ENCODE peak calls at places on chromosomes 2 and 18, in eight cellular contexts. One of them, this sample, is unnamed.

GRCh38 chr18:54825626-54826344 is 2.5 kb upstream of the RAB27B start:
- DNase-seq in GM04504: no peak
- DNase-seq in NCI-H1436 treated with DMSO at 0.1 percent for 48 hours: no peak
- DNase-seq in NCI-H1092 treated with DMSO at 0.1 percent for 48 hours: no peak
- DNase-seq in naive thymus-derived CD8-positive, alpha-beta T cell: no peak
- DNase-seq in KBM-7: no peak
- DNase-seq in activated CD4-positive, alpha-beta T cell treated with anti-CD3 and anti-CD28 coated beads, Interleukin-2, amount 50 U/mL, for 4 hours: no peak
- DNase-seq in NCI-H524: peak; percentile 35
- DNase-seq in this sample: no peak

GRCh38 chr2:45990131-45990530 is 307.1 kb upstream of the EPAS1 start:
- DNase-seq in NCI-H1436 treated with DMSO at 0.1 percent for 48 hours: no peak
- DNase-seq in activated CD4-positive, alpha-beta T cell treated with anti-CD3 and anti-CD28 coated beads, Interleukin-2, amount 50 U/mL, for 4 hours: no peak
- DNase-seq in NCI-H1092 treated with DMSO at 0.1 percent for 48 hours: no peak
- DNase-seq in KBM-7: no peak
- DNase-seq in NCI-H524: no peak
- DNase-seq in naive thymus-derived CD8-positive, alpha-beta T cell: no peak
- DNase-seq in GM04504: no peak
- DNase-seq in this sample: no peak

GRCh38 chr2:227370791-227371312 is 8.3 kb downstream of the TM4SF20 start:
- DNase-seq in NCI-H524: no peak
- DNase-seq in naive thymus-derived CD8-positive, alpha-beta T cell: no peak
- DNase-seq in activated CD4-positive, alpha-beta T cell treated with anti-CD3 and anti-CD28 coated beads, Interleukin-2, amount 50 U/mL, for 4 hours: no peak
- DNase-seq in KBM-7: peak; percentile 34
- DNase-seq in GM04504: no peak
- DNase-seq in NCI-H1092 treated with DMSO at 0.1 percent for 48 hours: no peak
- DNase-seq in NCI-H1436 treated with DMSO at 0.1 percent for 48 hours: no peak
- DNase-seq in this sample: no peak

GRCh38 chr18:75284566-75284965 is 74.0 kb downstream of the TSHZ1 start:
- DNase-seq in GM04504: no peak
- DNase-seq in NCI-H1092 treated with DMSO at 0.1 percent for 48 hours: no peak
- DNase-seq in NCI-H1436 treated with DMSO at 0.1 percent for 48 hours: no peak
- DNase-seq in NCI-H524: no peak
- DNase-seq in naive thymus-derived CD8-positive, alpha-beta T cell: no peak
- DNase-seq in KBM-7: no peak
- DNase-seq in activated CD4-positive, alpha-beta T cell treated with anti-CD3 and anti-CD28 coated beads, Interleukin-2, amount 50 U/mL, for 4 hours: no peak
- DNase-seq in this sample: no peak

GRCh38 chr2:6845903-6846302 is 19.8 kb downstream of the CMPK2 start:
- DNase-seq in NCI-H1092 treated with DMSO at 0.1 percent for 48 hours: no peak
- DNase-seq in NCI-H1436 treated with DMSO at 0.1 percent for 48 hours: no peak
- DNase-seq in naive thymus-derived CD8-positive, alpha-beta T cell: no peak
- DNase-seq in GM04504: no peak
- DNase-seq in KBM-7: peak; percentile 52
- DNase-seq in activated CD4-positive, alpha-beta T cell treated with anti-CD3 and anti-CD28 coated beads, Interleukin-2, amount 50 U/mL, for 4 hours: no peak
- DNase-seq in NCI-H524: no peak
- DNase-seq in this sample: no peak

GRCh38 chr2:150097891-150098595 is 389.4 kb downstream of the RND3 start:
- DNase-seq in activated CD4-positive, alpha-beta T cell treated with anti-CD3 and anti-CD28 coated beads, Interleukin-2, amount 50 U/mL, for 4 hours: no peak
- DNase-seq in NCI-H524: no peak
- DNase-seq in NCI-H1092 treated with DMSO at 0.1 percent for 48 hours: no peak
- DNase-seq in NCI-H1436 treated with DMSO at 0.1 percent for 48 hours: no peak
- DNase-seq in naive thymus-derived CD8-positive, alpha-beta T cell: no peak
- DNase-seq in KBM-7: no peak
- DNase-seq in GM04504: no peak
- DNase-seq in this sample: peak; percentile 20

GRCh38 chr2:32770360-32770759 is 142.5 kb downstream of the TTC27 start:
- DNase-seq in activated CD4-positive, alpha-beta T cell treated with anti-CD3 and anti-CD28 coated beads, Interleukin-2, amount 50 U/mL, for 4 hours: no peak
- DNase-seq in NCI-H1092 treated with DMSO at 0.1 percent for 48 hours: no peak
- DNase-seq in NCI-H1436 treated with DMSO at 0.1 percent for 48 hours: no peak
- DNase-seq in naive thymus-derived CD8-positive, alpha-beta T cell: no peak
- DNase-seq in KBM-7: no peak
- DNase-seq in GM04504: no peak
- DNase-seq in NCI-H524: no peak
- DNase-seq in this sample: no peak

GRCh38 chr2:219354582-219354981 is 22.0 kb upstream of the RESP18 start:
- DNase-seq in NCI-H524: no peak
- DNase-seq in activated CD4-positive, alpha-beta T cell treated with anti-CD3 and anti-CD28 coated beads, Interleukin-2, amount 50 U/mL, for 4 hours: no peak
- DNase-seq in NCI-H1436 treated with DMSO at 0.1 percent for 48 hours: no peak
- DNase-seq in GM04504: no peak
- DNase-seq in KBM-7: no peak
- DNase-seq in naive thymus-derived CD8-positive, alpha-beta T cell: no peak
- DNase-seq in NCI-H1092 treated with DMSO at 0.1 percent for 48 hours: no peak
- DNase-seq in this sample: no peak

GRCh38 chr2:127877136-127877535 is 8.6 kb downstream of the AMMECR1L start:
- DNase-seq in NCI-H1436 treated with DMSO at 0.1 percent for 48 hours: no peak
- DNase-seq in NCI-H1092 treated with DMSO at 0.1 percent for 48 hours: no peak
- DNase-seq in KBM-7: no peak
- DNase-seq in NCI-H524: no peak
- DNase-seq in activated CD4-positive, alpha-beta T cell treated with anti-CD3 and anti-CD28 coated beads, Interleukin-2, amount 50 U/mL, for 4 hours: no peak
- DNase-seq in GM04504: no peak
- DNase-seq in naive thymus-derived CD8-positive, alpha-beta T cell: no peak
- DNase-seq in this sample: no peak

GRCh38 chr18:71398530-71398929 is 1109.7 kb downstream of the SOCS6 start:
- DNase-seq in KBM-7: peak; percentile 5
- DNase-seq in naive thymus-derived CD8-positive, alpha-beta T cell: no peak
- DNase-seq in GM04504: no peak
- DNase-seq in activated CD4-positive, alpha-beta T cell treated with anti-CD3 and anti-CD28 coated beads, Interleukin-2, amount 50 U/mL, for 4 hours: no peak
- DNase-seq in NCI-H1436 treated with DMSO at 0.1 percent for 48 hours: no peak
- DNase-seq in NCI-H1092 treated with DMSO at 0.1 percent for 48 hours: peak; percentile 82
- DNase-seq in NCI-H524: peak; percentile 38
- DNase-seq in this sample: peak; percentile 8

GRCh38 chr18:31658670-31659573 is 25.5 kb downstream of the B4GALT6 start:
- DNase-seq in KBM-7: peak; percentile 58
- DNase-seq in NCI-H524: no peak
- DNase-seq in activated CD4-positive, alpha-beta T cell treated with anti-CD3 and anti-CD28 coated beads, Interleukin-2, amount 50 U/mL, for 4 hours: no peak
- DNase-seq in GM04504: no peak
- DNase-seq in NCI-H1436 treated with DMSO at 0.1 percent for 48 hours: no peak
- DNase-seq in NCI-H1092 treated with DMSO at 0.1 percent for 48 hours: no peak
- DNase-seq in naive thymus-derived CD8-positive, alpha-beta T cell: no peak
- DNase-seq in this sample: no peak

GRCh38 chr2:177161741-177162440 is 50.7 kb upstream of the HNRNPA3 start:
- DNase-seq in NCI-H1092 treated with DMSO at 0.1 percent for 48 hours: peak; percentile 5
- DNase-seq in NCI-H1436 treated with DMSO at 0.1 percent for 48 hours: no peak
- DNase-seq in activated CD4-positive, alpha-beta T cell treated with anti-CD3 and anti-CD28 coated beads, Interleukin-2, amount 50 U/mL, for 4 hours: no peak
- DNase-seq in KBM-7: peak; percentile 32
- DNase-seq in NCI-H524: peak; percentile 94
- DNase-seq in GM04504: no peak
- DNase-seq in naive thymus-derived CD8-positive, alpha-beta T cell: no peak
- DNase-seq in this sample: peak; percentile 78

GRCh38 chr2:239300242-239300641 is 100.6 kb downstream of the HDAC4 start:
- DNase-seq in NCI-H524: no peak
- DNase-seq in KBM-7: no peak
- DNase-seq in activated CD4-positive, alpha-beta T cell treated with anti-CD3 and anti-CD28 coated beads, Interleukin-2, amount 50 U/mL, for 4 hours: no peak
- DNase-seq in GM04504: no peak
- DNase-seq in NCI-H1436 treated with DMSO at 0.1 percent for 48 hours: no peak
- DNase-seq in NCI-H1092 treated with DMSO at 0.1 percent for 48 hours: no peak
- DNase-seq in naive thymus-derived CD8-positive, alpha-beta T cell: no peak
- DNase-seq in this sample: no peak

GRCh38 chr2:216989335-216990129 is 129.7 kb upstream of the TNP1 start:
- DNase-seq in NCI-H524: no peak
- DNase-seq in activated CD4-positive, alpha-beta T cell treated with anti-CD3 and anti-CD28 coated beads, Interleukin-2, amount 50 U/mL, for 4 hours: no peak
- DNase-seq in KBM-7: no peak
- DNase-seq in NCI-H1436 treated with DMSO at 0.1 percent for 48 hours: no peak
- DNase-seq in NCI-H1092 treated with DMSO at 0.1 percent for 48 hours: peak; percentile 23
- DNase-seq in naive thymus-derived CD8-positive, alpha-beta T cell: no peak
- DNase-seq in GM04504: no peak
- DNase-seq in this sample: no peak

GRCh38 chr2:68835636-68836035 is 35.6 kb downstream of the BMP10 start:
- DNase-seq in KBM-7: peak; percentile 76
- DNase-seq in activated CD4-positive, alpha-beta T cell treated with anti-CD3 and anti-CD28 coated beads, Interleukin-2, amount 50 U/mL, for 4 hours: no peak
- DNase-seq in naive thymus-derived CD8-positive, alpha-beta T cell: no peak
- DNase-seq in NCI-H524: no peak
- DNase-seq in NCI-H1436 treated with DMSO at 0.1 percent for 48 hours: no peak
- DNase-seq in NCI-H1092 treated with DMSO at 0.1 percent for 48 hours: no peak
- DNase-seq in GM04504: no peak
- DNase-seq in this sample: peak; percentile 48

GRCh38 chr2:28747714-28748113 is 3.9 kb upstream of the PPP1CB start:
- DNase-seq in NCI-H524: no peak
- DNase-seq in KBM-7: no peak
- DNase-seq in naive thymus-derived CD8-positive, alpha-beta T cell: no peak
- DNase-seq in NCI-H1436 treated with DMSO at 0.1 percent for 48 hours: no peak
- DNase-seq in GM04504: no peak
- DNase-seq in activated CD4-positive, alpha-beta T cell treated with anti-CD3 and anti-CD28 coated beads, Interleukin-2, amount 50 U/mL, for 4 hours: no peak
- DNase-seq in NCI-H1092 treated with DMSO at 0.1 percent for 48 hours: no peak
- DNase-seq in this sample: no peak

GRCh38 chr2:30686000-30686399 is 121.2 kb downstream of the CAPN13 start:
- DNase-seq in NCI-H1436 treated with DMSO at 0.1 percent for 48 hours: no peak
- DNase-seq in NCI-H1092 treated with DMSO at 0.1 percent for 48 hours: peak; percentile 57
- DNase-seq in KBM-7: no peak
- DNase-seq in GM04504: no peak
- DNase-seq in naive thymus-derived CD8-positive, alpha-beta T cell: no peak
- DNase-seq in NCI-H524: peak; percentile 40
- DNase-seq in activated CD4-positive, alpha-beta T cell treated with anti-CD3 and anti-CD28 coated beads, Interleukin-2, amount 50 U/mL, for 4 hours: no peak
- DNase-seq in this sample: no peak

GRCh38 chr2:39608212-39608575 is 57.5 kb upstream of the TMEM178A start:
- DNase-seq in KBM-7: no peak
- DNase-seq in GM04504: no peak
- DNase-seq in NCI-H1436 treated with DMSO at 0.1 percent for 48 hours: no peak
- DNase-seq in naive thymus-derived CD8-positive, alpha-beta T cell: no peak
- DNase-seq in NCI-H1092 treated with DMSO at 0.1 percent for 48 hours: no peak
- DNase-seq in NCI-H524: no peak
- DNase-seq in activated CD4-positive, alpha-beta T cell treated with anti-CD3 and anti-CD28 coated beads, Interleukin-2, amount 50 U/mL, for 4 hours: no peak
- DNase-seq in this sample: no peak

GRCh38 chr18:5057348-5058012 is 139.6 kb downstream of the AKAIN1 start:
- DNase-seq in activated CD4-positive, alpha-beta T cell treated with anti-CD3 and anti-CD28 coated beads, Interleukin-2, amount 50 U/mL, for 4 hours: peak; percentile 12
- DNase-seq in NCI-H524: peak; percentile 95
- DNase-seq in naive thymus-derived CD8-positive, alpha-beta T cell: peak; percentile 40
- DNase-seq in KBM-7: peak; percentile 79
- DNase-seq in GM04504: peak; percentile 3
- DNase-seq in NCI-H1436 treated with DMSO at 0.1 percent for 48 hours: no peak
- DNase-seq in NCI-H1092 treated with DMSO at 0.1 percent for 48 hours: peak; percentile 11
- DNase-seq in this sample: peak; percentile 77

GRCh38 chr18:67132919-67133318 is 383.6 kb downstream of the DSEL start:
- DNase-seq in NCI-H524: no peak
- DNase-seq in GM04504: no peak
- DNase-seq in KBM-7: no peak
- DNase-seq in naive thymus-derived CD8-positive, alpha-beta T cell: no peak
- DNase-seq in NCI-H1092 treated with DMSO at 0.1 percent for 48 hours: peak; percentile 93
- DNase-seq in activated CD4-positive, alpha-beta T cell treated with anti-CD3 and anti-CD28 coated beads, Interleukin-2, amount 50 U/mL, for 4 hours: no peak
- DNase-seq in NCI-H1436 treated with DMSO at 0.1 percent for 48 hours: peak; percentile 81
- DNase-seq in this sample: no peak

GRCh38 chr2:226215902-226216503 is 583.6 kb downstream of the IRS1 start:
- DNase-seq in GM04504: peak; percentile 27
- DNase-seq in KBM-7: peak; percentile 75
- DNase-seq in NCI-H1436 treated with DMSO at 0.1 percent for 48 hours: no peak
- DNase-seq in naive thymus-derived CD8-positive, alpha-beta T cell: peak; percentile 6
- DNase-seq in activated CD4-positive, alpha-beta T cell treated with anti-CD3 and anti-CD28 coated beads, Interleukin-2, amount 50 U/mL, for 4 hours: peak; percentile 43
- DNase-seq in NCI-H524: peak; percentile 72
- DNase-seq in NCI-H1092 treated with DMSO at 0.1 percent for 48 hours: peak; percentile 12
- DNase-seq in this sample: peak; percentile 67

GRCh38 chr18:13756671-13757070 is 30.2 kb downstream of the RNMT start:
- DNase-seq in KBM-7: no peak
- DNase-seq in NCI-H524: no peak
- DNase-seq in naive thymus-derived CD8-positive, alpha-beta T cell: no peak
- DNase-seq in activated CD4-positive, alpha-beta T cell treated with anti-CD3 and anti-CD28 coated beads, Interleukin-2, amount 50 U/mL, for 4 hours: no peak
- DNase-seq in NCI-H1092 treated with DMSO at 0.1 percent for 48 hours: no peak
- DNase-seq in NCI-H1436 treated with DMSO at 0.1 percent for 48 hours: no peak
- DNase-seq in GM04504: no peak
- DNase-seq in this sample: no peak

GRCh38 chr2:222303828-222304736 is 5.3 kb upstream of the PAX3 start:
- DNase-seq in naive thymus-derived CD8-positive, alpha-beta T cell: no peak
- DNase-seq in NCI-H1092 treated with DMSO at 0.1 percent for 48 hours: no peak
- DNase-seq in NCI-H1436 treated with DMSO at 0.1 percent for 48 hours: no peak
- DNase-seq in KBM-7: peak; percentile 62
- DNase-seq in activated CD4-positive, alpha-beta T cell treated with anti-CD3 and anti-CD28 coated beads, Interleukin-2, amount 50 U/mL, for 4 hours: no peak
- DNase-seq in NCI-H524: no peak
- DNase-seq in GM04504: no peak
- DNase-seq in this sample: peak; percentile 25

This sample was measured in Kasumi-1.